ENCODE peak calls at places on chromosomes 6 and 20, in four cellular contexts. K is fibroblast of mammary gland, M is cardiac muscle cell, N is B cell. I is an unnamed sample.

GRCh38 chr6:3235969-3236368 is 8.5 kb upstream of the TUBB2B start:
- DNase-seq in K (no peak), M (no peak), N (no peak), I (no peak)

GRCh38 chr20:34927736-34928135 is 27.9 kb downstream of the GSS start:
- DNase-seq in K (no peak), M (no peak), N (no peak), I (no peak)

GRCh38 chr6:27138837-27139752 is 108.4 kb upstream of the PRSS16 start:
- DNase-seq in K (peak; percentile 61), M (peak; percentile 63), N (peak; percentile 65), I (peak; percentile 70)

GRCh38 chr6:16179970-16180431 is 51.1 kb downstream of the MYLIP start:
- DNase-seq in K (no peak), M (no peak), N (no peak), I (no peak)

GRCh38 chr20:50540620-50541605 is 30.7 kb downstream of the PTPN1 start:
- DNase-seq in K (peak; percentile 81), M (peak; percentile 19), N (no peak), I (no peak)

GRCh38 chr6:133767571-133767970 is 121.3 kb upstream of the TCF21 start:
- DNase-seq in K (peak; percentile 74), M (no peak), N (no peak), I (no peak)

GRCh38 chr20:45969712-45970634 is 2.0 kb downstream of the ZNF335 start:
- DNase-seq in K (peak; percentile 76), M (peak; percentile 73), N (peak; percentile 55), I (no peak)

GRCh38 chr6:37126554-37126906 is 43.4 kb upstream of the PIM1 start:
- DNase-seq in K (no peak), M (peak; percentile 76), N (no peak), I (no peak)

I was measured in left lung.